ENCODE peak calls at places on chromosomes 12 and 14, in six cellular contexts. One of them, this sample, is unnamed.

GRCh38 chr14:38252066-38252710 is 3.7 kb downstream of the CLEC14A start:
- DNase-seq in astrocyte of the cerebellum: no peak
- DNase-seq in AG04450: no peak
- DNase-seq in epithelial cell of esophagus: no peak
- DNase-seq in endodermal cell: no peak
- DNase-seq in foreskin keratinocyte: no peak
- DNase-seq in this sample: no peak

GRCh38 chr12:13376627-13377373 is 180.3 kb downstream of the EMP1 start:
- DNase-seq in astrocyte of the cerebellum: no peak
- DNase-seq in AG04450: no peak
- DNase-seq in epithelial cell of esophagus: peak
- DNase-seq in endodermal cell: no peak
- DNase-seq in foreskin keratinocyte: no peak
- DNase-seq in this sample: no peak

GRCh38 chr14:54642950-54643695 is 76.2 kb downstream of the SAMD4A start:
- DNase-seq in astrocyte of the cerebellum: no peak
- DNase-seq in AG04450: no peak
- DNase-seq in epithelial cell of esophagus: peak
- DNase-seq in endodermal cell: peak
- DNase-seq in foreskin keratinocyte: no peak
- DNase-seq in this sample: no peak

GRCh38 chr12:74334770-74335169 is 202.9 kb upstream of the ATXN7L3B start:
- DNase-seq in astrocyte of the cerebellum: no peak
- DNase-seq in AG04450: no peak
- DNase-seq in epithelial cell of esophagus: peak
- DNase-seq in endodermal cell: no peak
- DNase-seq in foreskin keratinocyte: no peak
- DNase-seq in this sample: peak

GRCh38 chr12:89547116-89547515 is 21.3 kb upstream of the POC1B start:
- DNase-seq in astrocyte of the cerebellum: no peak
- DNase-seq in AG04450: no peak
- DNase-seq in epithelial cell of esophagus: no peak
- DNase-seq in endodermal cell: no peak
- DNase-seq in foreskin keratinocyte: no peak
- DNase-seq in this sample: no peak

GRCh38 chr14:97021001-97021400 is 223.8 kb downstream of the VRK1 start:
- DNase-seq in astrocyte of the cerebellum: no peak
- DNase-seq in AG04450: no peak
- DNase-seq in epithelial cell of esophagus: no peak
- DNase-seq in endodermal cell: no peak
- DNase-seq in foreskin keratinocyte: no peak
- DNase-seq in this sample: no peak

GRCh38 chr12:21346542-21347205 is 12.0 kb upstream of the SLCO1A2 start:
- DNase-seq in astrocyte of the cerebellum: no peak
- DNase-seq in AG04450: no peak
- DNase-seq in epithelial cell of esophagus: no peak
- DNase-seq in endodermal cell: no peak
- DNase-seq in foreskin keratinocyte: no peak
- DNase-seq in this sample: no peak

GRCh38 chr14:76863724-76864407 is 37.7 kb downstream of the LRRC74A start:
- DNase-seq in astrocyte of the cerebellum: no peak
- DNase-seq in AG04450: no peak
- DNase-seq in epithelial cell of esophagus: no peak
- DNase-seq in endodermal cell: no peak
- DNase-seq in foreskin keratinocyte: no peak
- DNase-seq in this sample: no peak

GRCh38 chr14:92173668-92174067 is 51.9 kb downstream of the CPSF2 start:
- DNase-seq in astrocyte of the cerebellum: no peak
- DNase-seq in AG04450: no peak
- DNase-seq in epithelial cell of esophagus: peak
- DNase-seq in endodermal cell: no peak
- DNase-seq in foreskin keratinocyte: peak
- DNase-seq in this sample: no peak

GRCh38 chr12:62335801-62336200 is 75.6 kb downstream of the USP15 start:
- DNase-seq in astrocyte of the cerebellum: no peak
- DNase-seq in AG04450: no peak
- DNase-seq in epithelial cell of esophagus: no peak
- DNase-seq in endodermal cell: no peak
- DNase-seq in foreskin keratinocyte: no peak
- DNase-seq in this sample: no peak

GRCh38 chr12:107398101-107398500 is 287.5 kb upstream of the PWP1 start:
- DNase-seq in astrocyte of the cerebellum: no peak
- DNase-seq in AG04450: no peak
- DNase-seq in epithelial cell of esophagus: no peak
- DNase-seq in endodermal cell: no peak
- DNase-seq in foreskin keratinocyte: no peak
- DNase-seq in this sample: no peak

GRCh38 chr12:98483621-98484455 is 31.6 kb upstream of the TMPO start:
- DNase-seq in astrocyte of the cerebellum: no peak
- DNase-seq in AG04450: no peak
- DNase-seq in epithelial cell of esophagus: no peak
- DNase-seq in endodermal cell: peak
- DNase-seq in foreskin keratinocyte: no peak
- DNase-seq in this sample: no peak

GRCh38 chr12:26285401-26285800 is 90.0 kb downstream of the SSPN start:
- DNase-seq in astrocyte of the cerebellum: no peak
- DNase-seq in AG04450: no peak
- DNase-seq in epithelial cell of esophagus: no peak
- DNase-seq in endodermal cell: no peak
- DNase-seq in foreskin keratinocyte: no peak
- DNase-seq in this sample: no peak

GRCh38 chr12:47078733-47079364 is 572 bp upstream of the PCED1B start:
- DNase-seq in astrocyte of the cerebellum: no peak
- DNase-seq in AG04450: no peak
- DNase-seq in epithelial cell of esophagus: peak
- DNase-seq in endodermal cell: peak
- DNase-seq in foreskin keratinocyte: no peak
- DNase-seq in this sample: no peak

GRCh38 chr12:2266666-2267623 is 214.2 kb downstream of the CACNA1C start:
- DNase-seq in astrocyte of the cerebellum: no peak
- DNase-seq in AG04450: no peak
- DNase-seq in epithelial cell of esophagus: no peak
- DNase-seq in endodermal cell: peak
- DNase-seq in foreskin keratinocyte: no peak
- DNase-seq in this sample: no peak

DNA sequence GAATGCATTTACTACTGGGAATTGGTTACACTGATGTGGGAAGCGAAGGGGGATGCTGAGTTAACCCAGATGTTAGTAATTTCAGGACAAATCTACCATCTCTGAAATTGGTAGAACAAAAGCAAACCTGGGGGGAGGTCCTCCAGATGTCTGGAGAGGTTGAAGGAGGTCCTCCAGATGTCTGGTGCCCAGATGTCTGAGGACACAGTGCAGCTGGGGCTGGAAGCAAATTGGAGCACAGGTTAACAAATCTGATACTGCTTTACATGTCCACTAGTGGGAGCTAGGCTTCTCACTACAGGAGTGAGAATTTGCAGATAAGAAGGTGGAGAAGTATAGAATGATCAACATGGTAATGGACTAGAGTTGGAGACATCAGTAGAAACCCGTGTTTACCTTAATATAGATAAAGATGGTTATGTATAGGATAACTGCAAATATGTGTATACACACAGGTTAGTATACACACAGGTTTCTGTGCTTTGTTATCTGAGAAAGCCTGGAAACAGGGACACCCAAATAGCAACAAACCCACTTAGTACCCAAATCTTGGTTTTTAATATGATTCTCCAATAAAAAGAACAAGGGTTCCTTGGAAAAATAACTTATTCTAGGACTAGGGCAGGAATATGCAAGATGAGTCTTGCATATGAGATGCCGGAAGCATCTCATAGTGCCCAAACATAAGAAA is 162.5 kb downstream of the C12orf50 start:
- DNase-seq in astrocyte of the cerebellum: no peak
- DNase-seq in AG04450: no peak
- DNase-seq in epithelial cell of esophagus: peak
- DNase-seq in endodermal cell: peak
- DNase-seq in foreskin keratinocyte: no peak
- DNase-seq in this sample: no peak
- TF ChIP-seq CTCF in astrocyte of the cerebellum: peak
- TF ChIP-seq CTCF in AG04450: peak
- TF ChIP-seq CTCF in epithelial cell of esophagus: peak
- TF ChIP-seq CTCF in endodermal cell: peak
- TF ChIP-seq CTCF in foreskin keratinocyte: peak
- TF ChIP-seq CTCF in this sample: peak

DNA sequence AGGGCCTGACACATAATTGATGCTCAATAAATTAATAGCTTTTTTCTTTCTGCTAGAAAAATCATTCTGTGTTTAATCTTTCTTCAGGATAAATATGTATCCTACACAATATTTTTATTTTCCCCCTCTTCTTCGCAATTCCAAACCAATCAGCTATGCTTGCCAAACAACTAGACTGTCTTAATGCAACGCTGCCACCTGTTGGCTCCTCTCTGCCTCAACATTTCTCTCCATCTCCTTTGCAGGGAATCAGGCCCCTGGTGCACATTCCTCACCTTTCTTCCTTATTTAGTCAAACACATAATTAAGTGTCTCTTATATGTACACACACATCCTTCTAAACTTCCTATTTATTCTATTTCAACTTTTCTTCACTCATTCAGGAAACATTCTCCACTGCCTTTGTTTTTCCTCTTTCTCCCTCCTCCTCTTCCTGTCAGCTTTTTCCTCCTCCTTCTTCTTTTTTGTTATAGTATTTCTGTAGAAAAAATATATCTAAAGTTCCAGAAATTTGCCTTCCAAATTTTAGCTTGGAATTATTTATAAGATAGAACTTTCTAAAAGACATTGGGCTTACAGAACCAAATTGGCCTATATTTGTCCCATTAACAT is 406.0 kb downstream of the PRKD1 start:
- DNase-seq in astrocyte of the cerebellum: no peak
- DNase-seq in AG04450: no peak
- DNase-seq in epithelial cell of esophagus: peak
- DNase-seq in endodermal cell: peak
- DNase-seq in foreskin keratinocyte: peak
- DNase-seq in this sample: no peak
- TF ChIP-seq CTCF in astrocyte of the cerebellum: peak
- TF ChIP-seq CTCF in AG04450: peak
- TF ChIP-seq CTCF in epithelial cell of esophagus: peak
- TF ChIP-seq CTCF in endodermal cell: peak
- TF ChIP-seq CTCF in foreskin keratinocyte: peak
- TF ChIP-seq CTCF in this sample: peak

GRCh38 chr12:114164354-114164753 is 198.2 kb upstream of the RBM19 start:
- DNase-seq in astrocyte of the cerebellum: no peak
- DNase-seq in AG04450: no peak
- DNase-seq in epithelial cell of esophagus: no peak
- DNase-seq in endodermal cell: no peak
- DNase-seq in foreskin keratinocyte: no peak
- DNase-seq in this sample: no peak

GRCh38 chr12:114167431-114167830 is 201.3 kb upstream of the RBM19 start:
- DNase-seq in astrocyte of the cerebellum: no peak
- DNase-seq in AG04450: peak
- DNase-seq in epithelial cell of esophagus: no peak
- DNase-seq in endodermal cell: no peak
- DNase-seq in foreskin keratinocyte: no peak
- DNase-seq in this sample: no peak

GRCh38 chr12:114166360-114166759 is 200.2 kb upstream of the RBM19 start:
- DNase-seq in astrocyte of the cerebellum: no peak
- DNase-seq in AG04450: peak
- DNase-seq in epithelial cell of esophagus: no peak
- DNase-seq in endodermal cell: peak
- DNase-seq in foreskin keratinocyte: no peak
- DNase-seq in this sample: no peak

GRCh38 chr12:114168061-114168460 is 201.9 kb upstream of the RBM19 start:
- DNase-seq in astrocyte of the cerebellum: no peak
- DNase-seq in AG04450: peak
- DNase-seq in epithelial cell of esophagus: no peak
- DNase-seq in endodermal cell: no peak
- DNase-seq in foreskin keratinocyte: no peak
- DNase-seq in this sample: no peak

GRCh38 chr12:114165921-114166320 is 199.8 kb upstream of the RBM19 start:
- DNase-seq in astrocyte of the cerebellum: no peak
- DNase-seq in AG04450: no peak
- DNase-seq in epithelial cell of esophagus: no peak
- DNase-seq in endodermal cell: no peak
- DNase-seq in foreskin keratinocyte: no peak
- DNase-seq in this sample: no peak
- TF ChIP-seq CTCF in astrocyte of the cerebellum: no peak
- TF ChIP-seq CTCF in AG04450: no peak
- TF ChIP-seq CTCF in epithelial cell of esophagus: no peak
- TF ChIP-seq CTCF in endodermal cell: no peak
- TF ChIP-seq CTCF in foreskin keratinocyte: no peak
- TF ChIP-seq CTCF in this sample: no peak

GRCh38 chr14:22557846-22558220 is 31.2 kb downstream of the DAD1 start:
- DNase-seq in astrocyte of the cerebellum: no peak
- DNase-seq in AG04450: no peak
- DNase-seq in epithelial cell of esophagus: no peak
- DNase-seq in endodermal cell: no peak
- DNase-seq in foreskin keratinocyte: no peak
- DNase-seq in this sample: no peak

GRCh38 chr14:22559041-22559440 is 30.0 kb downstream of the DAD1 start:
- DNase-seq in astrocyte of the cerebellum: no peak
- DNase-seq in AG04450: no peak
- DNase-seq in epithelial cell of esophagus: no peak
- DNase-seq in endodermal cell: no peak
- DNase-seq in foreskin keratinocyte: no peak
- DNase-seq in this sample: no peak

GRCh38 chr14:22556021-22556989 is 32.7 kb downstream of the DAD1 start:
- DNase-seq in astrocyte of the cerebellum: peak
- DNase-seq in AG04450: peak
- DNase-seq in epithelial cell of esophagus: peak
- DNase-seq in endodermal cell: no peak
- DNase-seq in foreskin keratinocyte: peak
- DNase-seq in this sample: no peak

GRCh38 chr14:22556990-22557623 is 31.9 kb downstream of the DAD1 start:
- DNase-seq in astrocyte of the cerebellum: peak
- DNase-seq in AG04450: peak
- DNase-seq in epithelial cell of esophagus: peak
- DNase-seq in endodermal cell: peak
- DNase-seq in foreskin keratinocyte: peak
- DNase-seq in this sample: peak

GRCh38 chr14:22558221-22558913 is 30.7 kb downstream of the DAD1 start:
- DNase-seq in astrocyte of the cerebellum: no peak
- DNase-seq in AG04450: no peak
- DNase-seq in epithelial cell of esophagus: no peak
- DNase-seq in endodermal cell: peak
- DNase-seq in foreskin keratinocyte: no peak
- DNase-seq in this sample: no peak
- TF ChIP-seq CTCF in astrocyte of the cerebellum: peak
- TF ChIP-seq CTCF in AG04450: peak
- TF ChIP-seq CTCF in epithelial cell of esophagus: peak
- TF ChIP-seq CTCF in endodermal cell: peak
- TF ChIP-seq CTCF in foreskin keratinocyte: peak
- TF ChIP-seq CTCF in this sample: no peak

This sample was measured in AG09319.